ENCODE peak calls at places on chromosome 17, in eight cellular contexts. L is left kidney; B is heart left ventricle; G is aorta; X is lower leg skin; Q is stomach; N is CD8-positive, alpha-beta memory T cell; A is cardiac fibroblast. Z is an unnamed sample.

GRCh38 chr17:71900830-71901229 is 220.0 kb upstream of the SOX9 start:
- DNase-seq in L (peak), X (no peak), N (no peak), B (no peak), G (no peak), Q (no peak), A (peak), Z (no peak)

GRCh38 chr17:43613911-43614310 is 47.8 kb downstream of the MEOX1 start:
- DNase-seq in Q (no peak), X (no peak), N (no peak), B (no peak), L (no peak), G (no peak), A (no peak), Z (no peak)

GRCh38 chr17:77184474-77184873 is 43.7 kb downstream of the SEC14L1 start:
- DNase-seq in N (no peak), Q (no peak), A (peak), B (no peak), L (no peak), X (no peak), G (no peak), Z (no peak)

GRCh38 chr17:63445065-63445464 is 1.0 kb downstream of the CYB561 start:
- DNase-seq in N (no peak), B (no peak), A (no peak), L (no peak), Q (no peak), G (no peak), X (no peak), Z (no peak)

GRCh38 chr17:76924345-76925332 is 56.4 kb downstream of the MGAT5B start:
- DNase-seq in B (no peak), G (no peak), A (no peak), N (no peak), L (peak), X (no peak), Q (no peak), Z (no peak)

GRCh38 chr17:73165616-73166404 is 1.0 kb downstream of the SSTR2 start:
- DNase-seq in Q (no peak), X (no peak), N (no peak), L (peak), G (no peak), B (no peak), A (no peak), Z (no peak)

GRCh38 chr17:41717408-41718286 is 5.5 kb downstream of the GAST start:
- DNase-seq in Q (no peak), L (no peak), G (no peak), B (no peak), A (peak), X (peak), N (no peak), Z (no peak)

GRCh38 chr17:6592193-6592592 is 35.8 kb upstream of the PITPNM3 start:
- DNase-seq in B (no peak), X (no peak), A (peak), L (peak), N (no peak), Q (no peak), G (no peak), Z (no peak)

GRCh38 chr17:10156579-10157488 is 41.6 kb downstream of the GAS7 start:
- DNase-seq in L (peak), G (peak), N (peak), X (peak), Q (peak), B (peak), A (no peak), Z (no peak)

GRCh38 chr17:3594056-3594810 is 15.0 kb downstream of the TRPV1 start:
- DNase-seq in L (no peak), A (peak), N (no peak), G (no peak), B (peak), Q (no peak), X (no peak), Z (no peak)

GRCh38 chr17:77301694-77302087 is 160.9 kb downstream of the SEC14L1 start:
- DNase-seq in N (no peak), L (no peak), G (no peak), B (no peak), X (no peak), Q (no peak), A (no peak), Z (no peak)